ENCODE peak calls at places on chromosomes 12 and 14, in six cellular contexts. D is left ventricle myocardium inferior; J is CD4-positive, alpha-beta T cell; B is uterus; C is astrocyte of the spinal cord; M is neural crest cell. P is an unnamed sample.

GRCh38 chr12:108939594-108939993 is 59.7 kb downstream of the DAO start:
- DNase-seq in D (no peak), J (no peak), B (no peak), C (peak; percentile 6), M (no peak), P (peak; percentile 63)

GRCh38 chr12:89664441-89664840 is 44.2 kb downstream of the ATP2B1 start:
- DNase-seq in D (no peak), J (no peak), B (no peak), C (no peak), M (no peak), P (no peak)

GRCh38 chr12:50104614-50105366 is 982 bp downstream of the GPD1 start:
- DNase-seq in D (no peak), J (no peak), B (no peak), C (no peak), M (no peak), P (no peak)

GRCh38 chr14:52840916-52841315 is 49.5 kb upstream of the GNPNAT1 start:
- DNase-seq in D (no peak), J (no peak), B (no peak), C (peak; percentile 57), M (no peak), P (peak; percentile 47)

GRCh38 chr12:132279184-132279889 is 50.1 kb downstream of the GALNT9 start:
- DNase-seq in D (peak; percentile 79), J (no peak), B (no peak), C (no peak), M (no peak), P (no peak)

GRCh38 chr12:30696486-30696885 is 817 bp upstream of the IPO8 start:
- DNase-seq in D (no peak), J (no peak), B (no peak), C (no peak), M (no peak), P (no peak)

GRCh38 chr12:116138781-116139180 is 138.7 kb downstream of the MED13L start:
- DNase-seq in D (no peak), J (no peak), B (no peak), C (no peak), M (no peak), P (peak; percentile 47)

GRCh38 chr12:63066136-63066535 is 84.9 kb downstream of the AVPR1A start:
- DNase-seq in D (no peak), J (no peak), B (no peak), C (no peak), M (no peak), P (no peak)

GRCh38 chr12:10101042-10101579 is 2.3 kb upstream of the CLEC1A start:
- DNase-seq in D (no peak), J (no peak), B (peak; percentile 27), C (peak; percentile 44), M (no peak), P (peak; percentile 55)

GRCh38 chr12:124470806-124471205 is 96.6 kb downstream of the NCOR2 start:
- DNase-seq in D (no peak), J (no peak), B (no peak), C (no peak), M (no peak), P (no peak)

GRCh38 chr14:105746124-105746514 is 219.7 kb downstream of the TMEM121 start:
- DNase-seq in D (no peak), J (no peak), B (no peak), C (no peak), M (no peak), P (no peak)

GRCh38 chr12:75635606-75636444 is 124.4 kb upstream of the KRR1 start:
- DNase-seq in D (no peak), J (no peak), B (no peak), C (peak; percentile 98), M (no peak), P (peak; percentile 74)

GRCh38 chr14:68178282-68178681 is 358.7 kb downstream of the RAD51B start:
- DNase-seq in D (no peak), J (no peak), B (no peak), C (peak; percentile 40), M (no peak), P (peak; percentile 26)

GRCh38 chr12:102917026-102917787 is at the start of gene PAH:
- DNase-seq in D (no peak), J (no peak), B (no peak), C (no peak), M (no peak), P (no peak)

DNA sequence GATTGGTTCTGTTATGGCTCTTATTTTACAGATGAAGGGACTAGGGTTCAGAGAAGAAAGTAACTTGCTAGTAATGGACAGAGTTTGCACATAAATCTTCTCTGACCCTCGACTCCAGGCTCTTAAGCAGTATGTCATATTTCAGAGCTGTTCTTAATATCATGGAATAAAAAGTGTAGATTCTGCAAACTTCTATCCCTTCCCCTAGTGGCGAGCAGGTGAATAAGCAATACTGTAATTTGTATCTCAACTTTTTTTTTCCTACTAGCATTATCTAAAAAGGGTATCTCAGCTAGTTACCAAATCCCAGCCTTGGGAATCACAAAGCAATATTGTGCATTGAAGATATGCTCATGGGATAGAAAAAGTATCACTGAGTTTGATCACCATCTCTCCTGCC is 83.2 kb downstream of the ANO4 start:
- DNase-seq in D (no peak), J (no peak), B (no peak), C (no peak), M (no peak), P (no peak)
- TF ChIP-seq CTCF in D (no peak), J (no peak), B (no peak), C (peak; percentile 33), M (peak; percentile 54), P (peak; percentile 27)

DNA sequence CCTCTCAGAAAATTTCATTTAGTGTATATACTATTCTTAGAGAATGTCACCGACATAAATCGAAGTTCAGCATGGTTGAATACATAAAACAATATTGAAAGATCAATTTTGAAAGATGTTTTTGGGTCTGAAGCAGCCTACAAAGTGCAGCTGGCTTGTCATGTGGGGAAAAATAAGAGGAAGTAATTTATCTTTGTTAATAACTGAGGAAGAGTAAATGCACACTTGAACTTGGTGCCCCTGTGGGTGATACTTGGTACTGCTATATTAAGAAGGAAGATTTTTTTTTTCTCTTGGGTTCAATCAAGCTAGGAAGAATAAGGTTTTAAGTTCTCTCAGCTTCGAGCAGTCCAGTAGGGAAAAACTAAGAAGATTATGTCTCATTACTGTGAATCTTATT is 661.3 kb downstream of the RPL10L start:
- DNase-seq in D (no peak), J (no peak), B (no peak), C (no peak), M (no peak), P (peak; percentile 4)
- TF ChIP-seq CTCF in D (no peak), J (no peak), B (no peak), C (peak; percentile 11), M (peak; percentile 60), P (peak; percentile 27)

GRCh38 chr12:92244036-92244435 is 98.4 kb upstream of the BTG1 start:
- DNase-seq in D (no peak), J (no peak), B (peak; percentile 84), C (peak; percentile 72), M (no peak), P (no peak)
- TF ChIP-seq CTCF in D (peak; percentile 42), J (no peak), B (peak; percentile 36), C (no peak), M (no peak), P (no peak)

DNA sequence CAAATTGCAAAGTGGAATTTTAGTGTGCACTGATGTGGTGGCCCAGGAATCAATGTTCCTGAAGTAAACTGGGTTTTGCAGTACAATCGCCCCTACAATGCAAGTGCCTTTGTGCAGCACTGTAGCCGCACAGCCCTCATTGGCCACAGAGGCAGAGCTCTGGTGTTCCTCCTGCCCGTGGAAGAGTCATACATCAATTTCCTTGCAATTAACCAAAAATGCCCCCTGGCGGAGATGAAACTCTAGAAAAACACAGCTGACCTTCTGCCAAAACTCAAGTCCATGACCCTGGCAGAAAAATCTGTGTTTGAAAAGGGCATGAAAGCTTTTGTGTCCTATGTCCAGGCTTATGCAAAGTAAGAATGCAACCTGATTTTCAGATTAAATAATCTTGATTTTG is 117.9 kb upstream of the PRB2 start:
- DNase-seq in D (no peak), J (no peak), B (no peak), C (no peak), M (no peak), P (peak; percentile 10)
- TF ChIP-seq CTCF in D (no peak), J (no peak), B (no peak), C (peak; percentile 1), M (peak; percentile 26), P (no peak)

DNA sequence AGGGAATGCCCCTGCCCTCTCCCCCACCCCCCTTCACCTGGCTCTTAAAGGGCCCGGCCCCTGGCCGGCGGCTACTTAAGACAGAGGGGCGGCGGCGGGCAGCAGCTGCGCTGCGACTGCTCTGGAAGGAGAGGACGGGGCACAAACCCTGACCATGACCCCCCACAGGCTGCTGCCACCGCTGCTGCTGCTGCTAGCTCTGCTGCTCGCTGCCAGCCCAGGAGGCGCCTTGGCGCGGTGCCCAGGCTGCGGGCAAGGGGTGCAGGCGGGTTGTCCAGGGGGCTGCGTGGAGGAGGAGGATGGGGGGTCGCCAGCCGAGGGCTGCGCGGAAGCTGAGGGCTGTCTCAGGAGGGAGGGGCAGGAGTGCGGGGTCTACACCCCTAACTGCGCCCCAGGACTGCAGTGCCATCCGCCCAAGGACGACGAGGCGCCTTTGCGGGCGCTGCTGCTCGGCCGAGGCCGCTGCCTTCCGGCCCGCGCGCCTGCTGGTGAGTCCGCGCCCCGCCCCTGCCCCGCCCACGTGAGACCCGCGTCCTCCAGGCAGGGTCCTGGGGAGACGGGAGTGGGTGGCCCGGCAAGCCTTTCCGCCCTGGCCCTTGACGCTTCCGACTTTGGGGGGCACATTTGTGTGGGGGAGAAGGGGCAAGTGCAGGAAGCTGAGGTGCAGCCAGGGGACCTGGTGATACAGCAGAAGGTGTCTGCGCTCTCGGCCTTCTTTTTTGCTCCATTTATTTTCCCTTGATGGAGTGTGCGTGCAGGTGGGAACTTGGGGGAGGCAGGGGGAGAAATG is at the start of gene IGFBP6:
- DNase-seq in D (peak; percentile 78), J (peak; percentile 16), B (peak; percentile 66), C (peak; percentile 41), M (peak; percentile 36), P (peak; percentile 29)
- TF ChIP-seq CTCF in D (peak; percentile 52), J (no peak), B (peak; percentile 48), C (no peak), M (peak; percentile 29), P (no peak)

DNA sequence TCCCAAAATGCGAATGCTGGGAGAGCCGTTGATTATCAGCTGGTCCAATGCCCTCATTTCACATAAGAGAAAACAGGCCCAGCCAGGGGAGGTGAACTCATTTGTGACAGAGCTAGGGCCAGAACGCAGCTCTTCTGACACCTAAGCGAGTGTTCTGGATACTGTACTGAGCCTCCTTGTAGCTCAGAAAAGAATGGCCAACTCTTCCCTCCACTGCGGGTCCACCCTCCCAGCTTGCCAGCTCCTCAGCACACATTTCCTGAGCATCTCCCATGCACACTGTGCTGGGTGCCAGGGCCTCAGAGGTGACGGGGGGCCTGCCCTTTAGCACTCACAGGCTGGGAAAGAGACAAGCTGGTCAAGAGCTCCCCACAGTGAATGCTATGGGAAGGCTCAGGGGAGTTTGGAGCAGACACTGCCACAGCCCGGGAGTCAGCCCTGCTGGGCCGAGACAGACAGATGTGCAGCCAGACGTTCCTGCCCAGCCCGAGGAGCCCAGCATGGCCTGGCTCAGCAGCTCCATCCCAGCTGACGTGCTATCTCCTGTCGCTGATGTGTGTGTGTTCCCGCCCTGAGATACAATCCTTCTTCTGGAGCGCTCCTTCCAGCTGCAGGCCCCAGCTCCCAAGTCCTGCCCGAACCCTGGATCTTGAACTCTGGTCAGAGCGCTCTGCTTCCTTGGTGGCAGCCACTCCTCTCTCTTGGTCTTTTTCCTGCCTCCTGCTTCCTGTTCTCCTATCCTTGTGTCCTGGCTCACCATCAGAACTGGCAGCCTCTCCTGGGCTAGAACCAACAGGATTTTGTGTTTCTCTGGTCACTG is 3.6 kb downstream of the CMTM5 start:
- DNase-seq in D (no peak), J (no peak), B (no peak), C (no peak), M (no peak), P (no peak)
- TF ChIP-seq CTCF in D (no peak), J (peak; percentile 27), B (no peak), C (no peak), M (no peak), P (no peak)

GRCh38 chr12:131223791-131224567 is 270.3 kb downstream of the ADGRD1 start:
- DNase-seq in D (no peak), J (no peak), B (no peak), C (no peak), M (no peak), P (no peak)
- TF ChIP-seq CTCF in D (no peak), J (no peak), B (no peak), C (no peak), M (no peak), P (no peak)

P was measured in bronchial epithelial cell.